ENCODE peak calls at places on chromosomes 16 and 17, in eight cellular contexts. N is CD8-positive, alpha-beta memory T cell; C is vagina; I is psoas muscle; A is neural progenitor cell; Z is HepG2; B is esophagus muscularis mucosa; R is transverse colon. D is an unnamed sample.

GRCh38 chr16:12461971-12462370 is 341.7 kb downstream of the CPPED1 start:
- DNase-seq in N (no peak), C (no peak), I (no peak), A (no peak), Z (no peak), B (no peak), R (no peak), D (no peak)

GRCh38 chr17:63082952-63083351 is 116.9 kb downstream of the TANC2 start:
- DNase-seq in N (no peak), C (no peak), I (no peak), A (no peak), Z (no peak), B (no peak), R (no peak), D (no peak)

GRCh38 chr17:17892731-17893130 is 55.9 kb upstream of the SREBF1 start:
- DNase-seq in N (no peak), C (no peak), I (no peak), A (no peak), Z (no peak), B (no peak), R (no peak), D (no peak)

GRCh38 chr17:60748232-60748631 is 70.6 kb downstream of the BCAS3 start:
- DNase-seq in N (no peak), C (no peak), I (no peak), A (no peak), Z (no peak), B (no peak), R (no peak), D (no peak)

GRCh38 chr17:43994272-43995149 is 9.9 kb upstream of the NAGS start:
- DNase-seq in N (peak; percentile 76), C (no peak), I (peak; percentile 66), A (peak; percentile 86), Z (peak; percentile 54), B (no peak), R (peak; percentile 60), D (peak; percentile 53)

GRCh38 chr17:72615627-72615991 is 476.9 kb downstream of the SLC39A11 start:
- DNase-seq in N (no peak), C (no peak), I (no peak), A (no peak), Z (no peak), B (no peak), R (no peak), D (peak; percentile 21)

GRCh38 chr17:67477687-67478086 is 100.6 kb downstream of the PITPNC1 start:
- DNase-seq in N (peak; percentile 63), C (no peak), I (no peak), A (no peak), Z (no peak), B (no peak), R (no peak), D (peak; percentile 23)

GRCh38 chr16:30142672-30143346 is 19.8 kb upstream of the MAPK3 start:
- DNase-seq in N (peak; percentile 54), C (no peak), I (no peak), A (peak; percentile 46), Z (peak; percentile 61), B (no peak), R (no peak), D (peak; percentile 39)

GRCh38 chr17:19317359-19318095 is 45.0 kb downstream of the B9D1 start:
- DNase-seq in N (no peak), C (no peak), I (peak; percentile 88), A (peak; percentile 87), Z (peak; percentile 89), B (no peak), R (peak; percentile 86), D (peak; percentile 83)

GRCh38 chr17:46951681-46952080 is 27.4 kb downstream of the RPRML start:
- DNase-seq in N (no peak), C (no peak), I (no peak), A (no peak), Z (no peak), B (no peak), R (no peak), D (no peak)

GRCh38 chr16:88370365-88370764 is 12.4 kb upstream of the ZNF469 start:
- DNase-seq in N (peak; percentile 12), C (no peak), I (peak; percentile 5), A (no peak), Z (no peak), B (no peak), R (no peak), D (no peak)

DNA sequence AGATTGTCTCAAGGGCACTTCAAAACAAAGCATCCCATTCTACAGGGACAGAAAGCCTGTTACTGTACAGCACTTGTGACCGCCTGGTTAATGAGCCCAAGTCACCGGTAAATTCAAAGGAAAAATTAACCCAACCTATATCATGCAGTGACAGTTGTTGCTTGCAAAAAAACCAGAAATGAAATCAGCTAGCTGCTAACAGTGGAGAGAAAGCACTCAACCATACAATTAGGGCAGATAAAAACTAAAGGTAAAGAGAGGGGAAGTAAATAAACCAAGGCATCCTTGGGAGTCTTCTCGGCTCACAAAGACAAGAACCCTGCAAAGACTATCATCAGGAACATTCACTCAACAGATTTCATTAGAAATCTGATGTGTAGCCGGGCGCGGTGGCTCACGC is 5.9 kb downstream of the RETREG3 start:
- DNase-seq in N (no peak), C (no peak), I (no peak), A (no peak), Z (no peak), B (no peak), R (no peak), D (no peak)
- H3K27ac ChIP-seq in N (no peak overlapping the region), C (no peak overlapping the region), I (no peak overlapping the region), A (no peak overlapping the region), Z (no peak overlapping the region), B (no peak overlapping the region), R (no peak overlapping the region), D (no peak overlapping the region)

GRCh38 chr17:39924691-39925055 is 2.7 kb downstream of the ORMDL3 start:
- DNase-seq in N (no peak), C (no peak), I (no peak), A (no peak), Z (no peak), B (no peak), R (no peak), D (no peak)
- H3K4me3 ChIP-seq in N (peak overlapping the region; percentile 71), C (no peak overlapping the region), I (no peak overlapping the region), A (no peak overlapping the region), Z (peak overlapping the region; percentile 96), B (no peak overlapping the region), R (no peak overlapping the region), D (no peak overlapping the region)

DNA sequence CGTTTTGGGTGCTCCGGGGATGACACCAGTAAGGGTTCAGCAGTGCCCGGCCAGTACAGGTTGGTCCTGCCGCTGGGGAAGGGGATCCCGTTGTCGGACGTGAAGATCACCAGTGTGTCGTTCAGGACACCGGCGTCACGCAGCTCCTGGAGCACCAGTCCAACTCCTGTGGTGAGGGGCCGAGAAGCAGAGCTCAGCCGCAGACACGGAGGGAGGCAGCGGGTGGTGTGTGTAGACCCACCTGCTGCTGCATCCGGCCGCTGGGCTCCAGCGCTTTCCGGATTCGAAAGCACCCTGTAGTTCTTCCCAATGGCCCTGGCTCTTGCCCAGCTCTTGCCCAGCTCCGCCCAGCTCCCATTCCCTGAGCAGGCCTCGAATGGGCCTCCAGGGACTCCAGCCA is 8.0 kb downstream of the SGSH start:
- DNase-seq in N (no peak), C (no peak), I (no peak), A (no peak), Z (no peak), B (no peak), R (no peak), D (no peak)
- H3K27ac ChIP-seq in N (no peak overlapping the region), C (no peak overlapping the region), I (no peak overlapping the region), A (no peak overlapping the region), Z (no peak overlapping the region), B (no peak overlapping the region), R (no peak overlapping the region), D (no peak overlapping the region)

GRCh38 chr17:8160741-8161221 is 2.0 kb downstream of the VAMP2 start:
- DNase-seq in N (peak; percentile 55), C (no peak), I (peak; percentile 12), A (no peak), Z (no peak), B (no peak), R (no peak), D (no peak)
- H3K4me3 ChIP-seq in N (peak overlapping the region; percentile 96), C (no peak overlapping the region), I (peak overlapping the region; percentile 99), A (no peak overlapping the region), Z (no peak overlapping the region), B (peak overlapping the region; percentile 94), R (no peak overlapping the region), D (peak overlapping the region; percentile 97)

GRCh38 chr16:3035972-3036725 is 595 bp downstream of the BICDL2 start:
- DNase-seq in N (no peak), C (no peak), I (no peak), A (no peak), Z (no peak), B (no peak), R (peak; percentile 72), D (peak; percentile 71)
- H3K27ac ChIP-seq in N (no peak overlapping the region), C (peak overlapping the region; percentile 10), I (no peak overlapping the region), A (no peak overlapping the region), Z (no peak overlapping the region), B (no peak overlapping the region), R (peak overlapping the region; percentile 76), D (peak overlapping the region; percentile 8)

GRCh38 chr17:7574176-7574953 is 5.1 kb upstream of the CD68 start:
- DNase-seq in N (no peak), C (peak; percentile 88), I (no peak), A (no peak), Z (no peak), B (no peak), R (no peak), D (no peak)

GRCh38 chr17:7576432-7576937 is 3.0 kb upstream of the CD68 start:
- DNase-seq in N (no peak), C (peak; percentile 81), I (no peak), A (no peak), Z (no peak), B (no peak), R (no peak), D (no peak)

GRCh38 chr17:7575959-7576358 is 3.5 kb upstream of the CD68 start:
- DNase-seq in N (no peak), C (no peak), I (no peak), A (no peak), Z (no peak), B (no peak), R (no peak), D (no peak)

GRCh38 chr17:7573324-7574080 is 5.9 kb upstream of the CD68 start:
- DNase-seq in N (peak; percentile 95), C (peak; percentile 95), I (peak; percentile 92), A (peak; percentile 94), Z (peak; percentile 86), B (peak; percentile 98), R (peak; percentile 91), D (peak; percentile 83)

DNA sequence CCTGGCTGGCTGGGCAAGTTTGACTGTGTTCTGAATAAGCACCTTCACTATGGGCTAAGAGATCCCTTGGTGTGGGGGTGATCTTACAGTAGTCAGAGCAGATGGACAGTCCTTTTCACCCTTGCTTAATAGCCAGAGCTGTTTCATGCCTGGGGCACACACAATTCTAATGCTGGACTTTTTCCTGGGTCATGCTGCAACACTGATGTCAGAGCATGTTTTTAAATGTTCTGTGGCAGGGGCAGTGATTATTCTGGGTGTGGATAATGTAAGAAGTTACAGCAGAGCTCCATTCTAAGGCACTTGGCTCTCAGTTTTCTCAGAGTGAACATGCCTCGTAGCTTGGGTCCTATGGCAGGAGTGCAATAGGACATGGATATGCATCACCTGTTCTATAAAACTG is 4.0 kb upstream of the CD68 start:
- DNase-seq in N (no peak), C (peak; percentile 64), I (no peak), A (no peak), Z (no peak), B (no peak), R (no peak), D (no peak)
- H3K4me3 ChIP-seq in N (no peak overlapping the region), C (no peak overlapping the region), I (peak overlapping the region; percentile 100), A (peak overlapping the region; percentile 86), Z (peak overlapping the region; percentile 3), B (no peak overlapping the region), R (no peak overlapping the region), D (no peak overlapping the region)